ENCODE peak calls at places on chromosomes 6 and 20, in ten cellular contexts. T, J, Z, G, S, M, H, V, R and Q are unnamed samples.

GRCh38 chr20:43448748-43449535 is 8.8 kb upstream of the SRSF6 start:
- DNase-seq in V (peak), T (peak), J (peak), Z (peak), H (peak), R (peak), G (peak), S (peak), M (no peak), Q (peak)

GRCh38 chr6:25250878-25251277 is 28.3 kb upstream of the CARMIL1 start:
- DNase-seq in S (no peak), J (peak), T (no peak), Z (peak), G (peak), V (peak), R (no peak), M (no peak), H (no peak), Q (no peak)

GRCh38 chr6:169953686-169954085 is 202.3 kb downstream of the ERMARD start:
- DNase-seq in Z (no peak), M (no peak), V (no peak), H (no peak), T (no peak), S (no peak), G (no peak), J (no peak), R (no peak), Q (no peak)

GRCh38 chr6:144343736-144344428 is 58.7 kb downstream of the UTRN start:
- DNase-seq in M (no peak), V (peak), S (no peak), Z (no peak), J (no peak), T (no peak), H (no peak), G (no peak), R (no peak), Q (peak)

GRCh38 chr6:128144320-128144719 is 243.5 kb upstream of the THEMIS start:
- DNase-seq in Z (peak), M (no peak), G (no peak), H (no peak), S (no peak), J (no peak), R (no peak), V (no peak), T (no peak), Q (no peak)

GRCh38 chr6:90406957-90407356 is 110.3 kb upstream of the BACH2 start:
- DNase-seq in T (no peak), S (no peak), M (no peak), R (no peak), J (no peak), H (no peak), V (no peak), G (no peak), Z (peak), Q (no peak)

GRCh38 chr6:31784270-31784925 is 7.3 kb upstream of the VWA7 start:
- DNase-seq in S (no peak), Z (no peak), V (no peak), R (no peak), G (no peak), M (no peak), H (no peak), T (no peak), J (no peak), Q (no peak)

GRCh38 chr6:6915813-6916547 is 191.8 kb upstream of the RREB1 start:
- DNase-seq in V (no peak), H (no peak), S (no peak), J (peak), G (peak), R (no peak), M (no peak), Z (peak), T (no peak), Q (peak)

GRCh38 chr6:71408966-71409723 is 120.5 kb downstream of the OGFRL1 start:
- DNase-seq in S (no peak), V (no peak), H (no peak), G (no peak), M (no peak), T (no peak), R (no peak), Z (no peak), J (peak), Q (no peak)

GRCh38 chr20:13008761-13009681 is at the start of gene SPTLC3:
- DNase-seq in H (no peak), T (no peak), M (no peak), V (no peak), J (peak), G (peak), R (no peak), Z (peak), S (no peak), Q (peak)

GRCh38 chr6:70686548-70687133 is 19.0 kb downstream of the SMAP1 start:
- DNase-seq in S (no peak), Z (peak), M (no peak), T (no peak), V (peak), R (peak), H (peak), J (peak), G (no peak), Q (no peak)

GRCh38 chr20:18032977-18033892 is 24.5 kb downstream of the OVOL2 start:
- DNase-seq in H (no peak), M (no peak), J (peak), T (no peak), S (no peak), G (no peak), V (no peak), Z (no peak), R (no peak), Q (no peak)

GRCh38 chr6:83071023-83071422 is 3.6 kb downstream of the DOP1A start:
- DNase-seq in S (no peak), R (no peak), H (no peak), Z (no peak), T (no peak), G (no peak), M (no peak), J (peak), V (peak), Q (no peak)

GRCh38 chr6:26388014-26388413 is 5.1 kb downstream of the BTN2A2 start:
- DNase-seq in Z (no peak), M (no peak), S (no peak), R (no peak), T (no peak), H (no peak), V (no peak), G (no peak), J (peak), Q (no peak)

GRCh38 chr20:38231786-38232130 is 28.8 kb downstream of the KIAA1755 start:
- DNase-seq in J (peak), S (no peak), G (no peak), M (no peak), R (no peak), H (no peak), Z (peak), T (no peak), V (no peak), Q (no peak)

GRCh38 chr20:36647194-36648121 is 1.5 kb upstream of the SLA2 start:
- DNase-seq in Z (no peak), J (no peak), V (no peak), T (no peak), H (peak), M (no peak), G (no peak), R (no peak), S (no peak), Q (no peak)

GRCh38 chr6:88856566-88856965 is 106.9 kb downstream of the RNGTT start:
- DNase-seq in S (no peak), T (no peak), J (peak), G (no peak), R (no peak), M (no peak), Z (peak), V (no peak), H (no peak), Q (no peak)

GRCh38 chr6:131443514-131443913 is 129.5 kb upstream of the ARG1 start:
- DNase-seq in M (no peak), H (no peak), R (no peak), T (no peak), S (peak), V (no peak), G (no peak), Z (no peak), J (no peak), Q (no peak)

GRCh38 chr6:5671604-5672559 is 334.8 kb downstream of the NRN1 start:
- DNase-seq in S (no peak), J (peak), Z (no peak), G (no peak), M (no peak), T (no peak), R (no peak), V (no peak), H (no peak), Q (no peak)

GRCh38 chr6:121851056-121851455 is 415.6 kb downstream of the GJA1 start:
- DNase-seq in M (no peak), V (no peak), H (peak), R (no peak), J (peak), S (no peak), T (no peak), Z (peak), G (peak), Q (no peak)

GRCh38 chr6:21808551-21809181 is 215.1 kb downstream of the SOX4 start:
- DNase-seq in J (peak), V (no peak), R (peak), Z (peak), T (no peak), M (no peak), S (no peak), G (no peak), H (no peak), Q (no peak)

GRCh38 chr6:168139121-168139520 is 60.1 kb upstream of the FRMD1 start:
- DNase-seq in S (no peak), T (no peak), R (no peak), H (no peak), G (no peak), M (no peak), Z (no peak), V (no peak), J (no peak), Q (no peak)

GRCh38 chr6:72464791-72465691 is 156.8 kb upstream of the KCNQ5 start:
- DNase-seq in J (peak), M (peak), R (no peak), G (no peak), V (no peak), H (no peak), S (no peak), T (no peak), Z (peak), Q (no peak)

GRCh38 chr6:33843086-33843695 is 39.4 kb upstream of the MLN start:
- DNase-seq in J (no peak), T (no peak), R (no peak), S (no peak), H (no peak), M (no peak), Z (no peak), V (no peak), G (no peak), Q (no peak)

GRCh38 chr6:131640100-131640499 is 3.0 kb downstream of the ENPP3 start:
- DNase-seq in J (no peak), T (no peak), G (no peak), M (no peak), S (no peak), R (no peak), Z (no peak), V (peak), H (no peak), Q (no peak)

GRCh38 chr6:169589293-169589692 is 112.5 kb downstream of the WDR27 start:
- DNase-seq in G (no peak), R (peak), H (no peak), S (no peak), V (no peak), Z (peak), T (no peak), M (no peak), J (peak), Q (peak)

GRCh38 chr6:36662380-36662779 is 16.1 kb upstream of the CDKN1A start:
- DNase-seq in M (no peak), T (no peak), S (no peak), Z (no peak), H (no peak), J (no peak), V (no peak), R (no peak), G (no peak), Q (no peak)

GRCh38 chr20:41398408-41398807 is 31.8 kb upstream of the EMILIN3 start:
- DNase-seq in J (no peak), S (no peak), M (no peak), Z (no peak), R (no peak), G (no peak), T (no peak), V (no peak), H (no peak), Q (peak)

GRCh38 chr20:22507240-22507961 is 77.0 kb downstream of the FOXA2 start:
- DNase-seq in J (no peak), R (no peak), H (no peak), V (no peak), Z (no peak), T (no peak), S (no peak), G (no peak), M (no peak), Q (no peak)

GRCh38 chr20:62762376-62762775 is 33.9 kb upstream of the MRGBP start:
- DNase-seq in H (no peak), S (no peak), J (no peak), V (no peak), Z (no peak), R (no peak), G (no peak), M (no peak), T (no peak), Q (no peak)

GRCh38 chr6:9405369-9405768 is 970.0 kb upstream of the SLC35B3 start:
- DNase-seq in R (no peak), T (no peak), G (no peak), H (no peak), V (no peak), Z (peak), J (peak), M (peak), S (no peak), Q (peak)

GRCh38 chr6:143675946-143676345 is 1.8 kb upstream of the PHACTR2 start:
- DNase-seq in V (no peak), G (no peak), R (no peak), T (no peak), J (peak), Z (peak), M (no peak), H (no peak), S (no peak), Q (no peak)

GRCh38 chr6:129929433-129929832 is 68.3 kb upstream of the TMEM244 start:
- DNase-seq in R (no peak), J (peak), V (no peak), Z (peak), S (no peak), T (no peak), M (peak), G (peak), H (no peak), Q (no peak)

GRCh38 chr6:127496471-127496870 is 22.7 kb downstream of the MTCL3 start:
- DNase-seq in M (peak), T (no peak), H (no peak), S (no peak), Z (peak), G (no peak), V (no peak), J (peak), R (no peak), Q (no peak)